ENCODE peak calls at places on chromosomes 3 and 15, in four cellular contexts. N is GM12878, L is HepG2, G is K562. C is an unnamed sample.

GRCh38 chr3:157572559-157573270 is 69.5 kb upstream of the VEPH1 start:
- DNase-seq in N (no peak), L (peak), G (peak), C (peak)

GRCh38 chr3:123658118-123658859 is 73.4 kb upstream of the HACD2 start:
- DNase-seq in L (no peak), N (no peak), G (no peak), C (no peak)

GRCh38 chr3:96958856-96959255 is 144.5 kb downstream of the EPHA6 start:
- DNase-seq in L (no peak), G (no peak), N (no peak), C (no peak)

GRCh38 chr3:27141668-27142067 is 227.5 kb downstream of the NEK10 start:
- DNase-seq in G (no peak), L (no peak), N (no peak), C (peak)

GRCh38 chr15:35545316-35545824 is 595 bp downstream of the DPH6 start:
- DNase-seq in G (peak), L (peak), N (peak), C (peak)

GRCh38 chr15:69484837-69485236 is 32.2 kb downstream of the RPLP1 start:
- DNase-seq in G (no peak), N (no peak), L (no peak), C (no peak)

GRCh38 chr3:45597166-45597565 is 2.6 kb downstream of the LIMD1 start:
- DNase-seq in N (no peak), L (no peak), G (peak), C (no peak)

GRCh38 chr3:74410276-74410941 is 204.1 kb downstream of the CNTN3 start:
- DNase-seq in N (no peak), L (no peak), G (no peak), C (no peak)

GRCh38 chr3:183698318-183698731 is 728 bp downstream of the YEATS2 start:
- DNase-seq in G (peak), N (no peak), L (no peak), C (peak)

GRCh38 chr3:196519738-196520122 is 4.6 kb upstream of the SMCO1 start:
- DNase-seq in L (no peak), N (no peak), G (no peak), C (no peak)

GRCh38 chr3:143552851-143553250 is 295.4 kb downstream of the SLC9A9 start:
- DNase-seq in G (no peak), N (no peak), L (no peak), C (no peak)

GRCh38 chr3:160793853-160794252 is 37.8 kb downstream of the PPM1L start:
- DNase-seq in G (no peak), N (no peak), L (no peak), C (no peak)

GRCh38 chr3:78506581-78507195 is 1261.1 kb downstream of the ROBO1 start:
- DNase-seq in L (no peak), G (no peak), N (no peak), C (no peak)

GRCh38 chr3:171760475-171760874 is 49.8 kb downstream of the PLD1 start:
- DNase-seq in L (no peak), G (no peak), N (no peak), C (no peak)

GRCh38 chr15:60370804-60371700 is 26.7 kb downstream of the ANXA2 start:
- DNase-seq in L (peak), N (no peak), G (no peak), C (no peak)

GRCh38 chr3:37031115-37031682 is 37.9 kb downstream of the MLH1 start:
- DNase-seq in L (no peak), N (no peak), G (no peak), C (no peak)

GRCh38 chr3:46677096-46677702 is 16.3 kb downstream of the ALS2CL start:
- DNase-seq in N (no peak), L (no peak), G (peak), C (no peak)

GRCh38 chr3:162643245-162643644 is 1146.6 kb downstream of the OTOL1 start:
- DNase-seq in G (no peak), L (no peak), N (no peak), C (no peak)

GRCh38 chr15:101011582-101011981 is 92.4 kb downstream of the LRRK1 start:
- DNase-seq in N (no peak), L (no peak), G (no peak), C (peak)

GRCh38 chr15:68733666-68734065 is 87.0 kb downstream of the ANP32A start:
- DNase-seq in L (no peak), N (no peak), G (no peak), C (no peak)

GRCh38 chr15:64619880-64620839 is 155.2 kb downstream of the RBPMS2 start:
- DNase-seq in L (no peak), G (no peak), N (no peak), C (no peak)

GRCh38 chr3:54198556-54198955 is 76.2 kb downstream of the CACNA2D3 start:
- DNase-seq in N (no peak), G (no peak), L (no peak), C (no peak)

DNA sequence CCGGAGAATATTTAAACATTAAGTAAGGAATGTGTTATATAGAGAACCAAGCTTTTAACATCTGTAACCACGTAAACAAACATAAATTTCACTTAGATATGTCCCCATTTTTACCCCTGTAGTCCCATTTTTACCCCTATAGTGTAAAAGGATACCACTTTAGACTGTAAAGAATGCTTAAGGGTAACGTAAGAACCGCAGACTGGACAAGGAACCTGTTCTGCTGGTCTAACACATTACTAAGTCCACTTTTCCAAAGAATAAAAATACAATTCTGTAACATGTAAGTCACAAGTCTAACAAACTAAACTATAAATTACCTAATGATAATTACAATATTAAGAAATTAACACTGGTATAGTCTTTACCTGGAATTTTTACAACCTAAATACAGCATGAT is 2.9 kb downstream of the SLC12A6 start:
- DNase-seq in G (no peak), L (no peak), N (no peak), C (no peak)
- H2AFZ ChIP-seq in G (peak), L (no peak), N (no peak), C (no peak)

GRCh38 chr3:100144255-100144866 is 30.1 kb upstream of the FILIP1L start:
- DNase-seq in L (no peak), N (peak), G (no peak), C (no peak)
- TF ChIP-seq CREB1 in L (no peak), N (peak), G (no peak), C (no peak)

GRCh38 chr15:80990955-80991354 is 1.3 kb upstream of the MESD start:
- DNase-seq in L (no peak), N (no peak), G (no peak), C (no peak)

GRCh38 chr15:80991446-80991845 is 1.8 kb upstream of the MESD start:
- DNase-seq in L (no peak), G (peak), N (no peak), C (no peak)

GRCh38 chr15:80988148-80988796 is 1.3 kb downstream of the MESD start:
- DNase-seq in N (no peak), G (peak), L (no peak), C (no peak)

GRCh38 chr15:80989110-80989517 is 505 bp downstream of the MESD start:
- DNase-seq in N (no peak), L (no peak), G (peak), C (no peak)

GRCh38 chr15:80989518-80990478 is at the start of gene MESD:
- DNase-seq in L (peak), G (peak), N (peak), C (peak)
- TF ChIP-seq REST in L (no peak), G (no peak), N (no peak), C (no peak)

GRCh38 chr3:166556955-166557354 is 719.7 kb upstream of the BCHE start:
- DNase-seq in L (no peak), G (no peak), N (no peak), C (no peak)

GRCh38 chr3:166554006-166554405 is 716.8 kb upstream of the BCHE start:
- DNase-seq in N (no peak), L (no peak), G (no peak), C (no peak)
- H2AFZ ChIP-seq in N (no peak), L (no peak), G (no peak), C (peak)

GRCh38 chr3:82082796-82083195 is 321.4 kb upstream of the GBE1 start:
- DNase-seq in L (no peak), N (no peak), G (no peak), C (no peak)
- TF ChIP-seq CREB1 in L (no peak), N (no peak), G (no peak), C (no peak)

C was measured in GM23338.